ENCODE peak calls at places on chromosomes 6 and 20, in seven cellular contexts. Q is stomach, Z is adrenal gland, M is sigmoid colon, A is endothelial cell of umbilical vein, X is IMR-90, P is A549. Y is an unnamed sample.
A peak's percentile ranks its signal among the peaks of the same experiment; 100 is the strongest.

GRCh38 chr6:169956580-169956979 is 205.2 kb downstream of the ERMARD start:
- DNase-seq in Q (peak; percentile 14), Z (no peak), M (peak; percentile 52), A (no peak), X (no peak), P (no peak), Y (no peak)

GRCh38 chr6:21628162-21628561 is 34.6 kb downstream of the SOX4 start:
- DNase-seq in Q (no peak), Z (no peak), M (no peak), A (no peak), X (no peak), P (no peak), Y (no peak)

GRCh38 chr6:123489589-123489988 is 147.2 kb downstream of the TRDN start:
- DNase-seq in Q (no peak), Z (no peak), M (no peak), A (no peak), X (no peak), P (no peak), Y (no peak)

GRCh38 chr6:1240766-1241165 is 71.1 kb upstream of the FOXQ1 start:
- DNase-seq in Q (no peak), Z (no peak), M (no peak), A (no peak), X (peak; percentile 16), P (no peak), Y (no peak)

GRCh38 chr6:157586088-157586414 is 205.1 kb downstream of the ZDHHC14 start:
- DNase-seq in Q (no peak), Z (no peak), M (no peak), A (no peak), X (no peak), P (no peak), Y (no peak)

GRCh38 chr6:4901256-4902061 is 102.4 kb downstream of the RPP40 start:
- DNase-seq in Q (no peak), Z (no peak), M (no peak), A (no peak), X (no peak), P (no peak), Y (no peak)

GRCh38 chr20:63628246-63628975 is 1.5 kb upstream of the GMEB2 start:
- DNase-seq in Q (peak; percentile 64), Z (peak; percentile 75), M (peak; percentile 74), A (peak; percentile 83), X (peak; percentile 62), P (peak; percentile 89), Y (no peak)

GRCh38 chr20:23086056-23086551 is at the start of gene CD93:
- DNase-seq in Q (no peak), Z (peak; percentile 53), M (no peak), A (peak; percentile 95), X (peak; percentile 10), P (no peak), Y (no peak)

GRCh38 chr6:21971540-21971939 is 325.3 kb downstream of the PRL start:
- DNase-seq in Q (no peak), Z (no peak), M (no peak), A (no peak), X (peak; percentile 64), P (no peak), Y (no peak)

GRCh38 chr20:54980321-54980960 is 505.0 kb downstream of the DOK5 start:
- DNase-seq in Q (no peak), Z (no peak), M (no peak), A (no peak), X (no peak), P (no peak), Y (no peak)

GRCh38 chr6:42025066-42025789 is 25.1 kb upstream of the TAF8 start:
- DNase-seq in Q (no peak), Z (no peak), M (no peak), A (no peak), X (no peak), P (no peak), Y (no peak)

GRCh38 chr6:43054206-43054943 is 724 bp upstream of the CUL7 start:
- DNase-seq in Q (no peak), Z (no peak), M (no peak), A (peak; percentile 13), X (no peak), P (no peak), Y (no peak)

DNA sequence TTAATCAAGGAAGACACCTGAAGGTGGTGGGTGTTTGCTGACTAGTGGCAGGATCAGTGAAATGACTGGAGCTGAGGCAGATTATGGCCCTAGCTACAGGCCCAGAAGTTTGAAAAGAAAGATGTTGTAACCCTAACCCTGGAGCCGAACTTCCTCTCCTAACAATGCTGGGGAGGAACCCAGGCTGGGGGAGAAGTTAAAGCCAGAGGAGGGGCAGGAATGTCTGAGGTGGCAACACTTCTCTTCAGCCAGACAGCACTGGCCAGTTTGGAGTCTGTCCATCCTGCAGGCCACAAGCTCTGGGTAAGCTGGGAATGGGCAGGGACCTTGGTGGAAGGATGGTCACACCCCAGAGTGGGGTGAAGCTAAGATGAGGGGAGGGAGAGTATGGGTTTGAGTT is at the start of gene LST1:
- DNase-seq in Q (no peak), Z (no peak), M (no peak), A (no peak), X (no peak), P (no peak), Y (no peak)
- TF ChIP-seq POLR2A in Q (no peak), Z (no peak), M (no peak), A (no peak), X (no peak), P (no peak), Y (no peak)

GRCh38 chr6:159163901-159164370 is 5.3 kb upstream of the FNDC1 start:
- DNase-seq in Q (no peak), Z (no peak), M (no peak), A (no peak), X (peak; percentile 42), P (no peak), Y (no peak)
- TF ChIP-seq POLR2A in Q (no peak), Z (no peak), M (no peak), A (no peak), X (no peak), P (no peak), Y (no peak)

GRCh38 chr20:50186987-50187402 is 3.6 kb upstream of the CEBPB start:
- DNase-seq in Q (no peak), Z (peak; percentile 39), M (peak; percentile 78), A (no peak), X (no peak), P (no peak), Y (no peak)

GRCh38 chr20:50187403-50188051 is 3.1 kb upstream of the CEBPB start:
- DNase-seq in Q (no peak), Z (peak; percentile 56), M (peak; percentile 88), A (no peak), X (peak; percentile 59), P (no peak), Y (peak; percentile 62)

GRCh38 chr20:50186151-50186885 is 4.3 kb upstream of the CEBPB start:
- DNase-seq in Q (peak; percentile 99), Z (peak; percentile 98), M (peak; percentile 97), A (peak; percentile 72), X (peak; percentile 76), P (peak; percentile 74), Y (no peak)

GRCh38 chr20:50188287-50188688 is 2.3 kb upstream of the CEBPB start:
- DNase-seq in Q (no peak), Z (no peak), M (no peak), A (no peak), X (no peak), P (no peak), Y (no peak)

GRCh38 chr20:50185426-50185825 is 5.2 kb upstream of the CEBPB start:
- DNase-seq in Q (no peak), Z (no peak), M (no peak), A (no peak), X (no peak), P (no peak), Y (no peak)
- TF ChIP-seq POLR2A in Q (no peak), Z (no peak), M (no peak), A (no peak), X (no peak), P (no peak), Y (no peak)

DNA sequence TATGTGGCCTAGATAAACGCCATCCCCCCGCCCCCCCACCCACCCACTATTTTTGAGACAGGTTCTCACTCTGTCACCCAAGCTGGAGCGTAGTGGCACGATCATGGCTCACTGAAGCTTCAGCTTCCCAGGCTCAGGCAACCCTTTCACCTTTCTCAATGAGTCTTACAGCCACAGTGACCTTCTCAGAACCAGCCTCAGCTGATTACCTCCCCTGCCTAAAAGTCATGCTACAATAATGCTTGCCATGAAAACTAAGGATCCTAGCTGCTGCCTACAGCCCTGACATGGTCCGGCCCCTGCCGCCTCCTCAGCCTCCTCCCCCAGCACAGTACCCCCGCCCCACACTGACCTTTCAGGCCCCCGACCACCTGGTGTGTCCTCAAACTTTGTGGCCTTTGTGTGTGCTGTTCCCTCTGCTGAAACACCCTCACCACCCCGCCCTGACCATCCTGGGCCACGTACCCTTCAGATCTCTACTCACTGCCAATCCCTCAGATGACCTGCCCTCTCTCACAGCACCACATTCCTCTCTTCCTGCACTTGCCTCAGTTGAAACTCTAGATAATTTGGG is 31.3 kb downstream of the PNPLA1 start:
- DNase-seq in Q (no peak), Z (no peak), M (no peak), A (no peak), X (peak; percentile 6), P (no peak), Y (no peak)
- TF ChIP-seq POLR2A in Q (no peak), Z (no peak), M (no peak), A (no peak), X (no peak), P (no peak), Y (no peak)

GRCh38 chr6:80105972-80106417 is 476 bp upstream of the BCKDHB start:
- DNase-seq in Q (no peak), Z (no peak), M (no peak), A (no peak), X (no peak), P (no peak), Y (no peak)
- TF ChIP-seq POLR2A in Q (no peak), Z (no peak), M (no peak), A (peak; percentile 86), X (no peak), P (no peak), Y (no peak)

DNA sequence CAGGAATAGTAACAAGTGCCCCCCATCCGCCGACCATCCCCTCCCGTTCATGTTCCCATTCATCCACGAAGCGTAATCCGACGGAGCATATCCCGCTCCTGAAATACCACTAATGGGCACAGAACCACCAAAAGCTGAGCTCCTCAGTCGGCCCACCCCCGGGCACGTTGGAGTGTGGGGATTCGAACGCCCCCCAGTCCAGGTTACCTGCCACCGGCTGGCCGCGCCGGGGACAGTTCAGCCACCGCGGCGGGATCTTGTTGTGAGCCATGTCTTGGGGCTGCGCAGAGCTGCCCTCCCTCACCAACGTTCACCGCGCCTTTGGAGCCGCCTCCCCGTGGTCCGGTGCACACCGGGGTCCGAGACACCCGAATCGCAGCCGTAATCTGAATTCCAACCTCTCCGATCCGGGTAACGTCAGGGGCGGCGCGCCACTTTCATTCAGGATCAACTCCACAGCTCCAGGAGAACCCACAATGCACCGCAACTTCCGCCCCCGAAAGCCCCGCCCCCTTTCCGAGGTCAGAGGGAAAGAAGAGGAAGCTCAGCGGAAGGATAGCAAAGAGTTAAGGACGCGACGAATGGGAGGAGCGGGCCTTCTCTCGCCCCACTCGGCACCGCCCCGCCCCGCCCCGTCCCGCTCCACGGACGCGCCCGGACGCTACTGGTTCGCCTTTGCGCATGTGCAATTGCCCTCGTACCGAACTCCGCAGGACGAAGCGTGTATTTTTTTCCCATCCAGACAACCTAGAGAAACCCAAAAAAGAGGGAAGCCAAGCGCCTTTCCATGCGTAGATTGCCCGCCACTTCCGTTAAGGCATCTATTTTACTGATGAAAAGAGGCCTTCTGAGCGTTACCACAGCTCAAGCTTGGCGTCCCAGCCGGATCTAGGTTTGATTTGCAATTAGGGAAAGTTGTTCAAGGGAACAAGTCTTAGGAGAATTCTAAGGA is at the start of gene RNGTT:
- DNase-seq in Q (peak; percentile 99), Z (peak; percentile 98), M (peak; percentile 99), A (peak; percentile 98), X (peak; percentile 95), P (peak; percentile 86), Y (peak; percentile 86)
- TF ChIP-seq POLR2A in Q (no peak), Z (peak; percentile 60), M (peak; percentile 40), A (peak; percentile 50), X (peak; percentile 34), P (peak; percentile 54), Y (peak; percentile 59)